ENCODE peak calls at places on chromosome 10, in seven cellular contexts. B, V, F, U, Z, A and D are unnamed samples.

GRCh38 chr10:94194256-94194655 is 168.5 kb downstream of the NOC3L start:
- DNase-seq in A (no peak), V (no peak), Z (no peak), F (no peak), U (no peak), B (no peak), D (peak)

GRCh38 chr10:131617113-131617877 is 283.5 kb upstream of the PPP2R2D start:
- DNase-seq in F (no peak), V (no peak), A (peak), U (no peak), B (no peak), Z (no peak), D (no peak)

GRCh38 chr10:34641913-34642558 is 173.1 kb downstream of the PARD3 start:
- DNase-seq in U (no peak), B (no peak), F (no peak), V (no peak), A (no peak), Z (no peak), D (no peak)

GRCh38 chr10:99457808-99458207 is 27.4 kb upstream of the GOT1 start:
- DNase-seq in V (no peak), U (no peak), B (no peak), F (no peak), A (no peak), Z (peak), D (peak)

GRCh38 chr10:123150986-123151738 is 3.0 kb upstream of the BUB3 start:
- DNase-seq in F (no peak), V (no peak), Z (no peak), B (no peak), U (no peak), A (no peak), D (peak)

GRCh38 chr10:69499726-69500689 is 48.7 kb downstream of the TSPAN15 start:
- DNase-seq in U (no peak), A (no peak), Z (no peak), F (no peak), B (no peak), V (no peak), D (no peak)

GRCh38 chr10:25851548-25851947 is 82.5 kb upstream of the MYO3A start:
- DNase-seq in F (no peak), U (no peak), Z (no peak), A (no peak), V (no peak), B (no peak), D (no peak)

GRCh38 chr10:69867699-69868558 is 66.2 kb downstream of the COL13A1 start:
- DNase-seq in V (no peak), U (no peak), B (no peak), Z (no peak), A (no peak), F (no peak), D (no peak)

GRCh38 chr10:119131512-119132240 is 27.8 kb downstream of the DENND10 start:
- DNase-seq in B (peak), V (no peak), Z (peak), A (no peak), F (peak), U (no peak), D (peak)

GRCh38 chr10:12876266-12876665 is 125.2 kb downstream of the CCDC3 start:
- DNase-seq in Z (no peak), B (no peak), U (no peak), F (no peak), A (no peak), V (no peak), D (no peak)

GRCh38 chr10:80442879-80443278 is 11.2 kb upstream of the TSPAN14 start:
- DNase-seq in U (no peak), A (no peak), Z (peak), B (no peak), F (no peak), V (no peak), D (no peak)

GRCh38 chr10:110533149-110533548 is 34.3 kb upstream of the SMC3 start:
- DNase-seq in F (no peak), Z (no peak), B (peak), U (no peak), A (no peak), V (no peak), D (no peak)

GRCh38 chr10:110540038-110540437 is 27.5 kb upstream of the SMC3 start:
- DNase-seq in V (no peak), U (no peak), Z (peak), F (no peak), A (no peak), B (no peak), D (no peak)

GRCh38 chr10:110534571-110534970 is 32.9 kb upstream of the SMC3 start:
- DNase-seq in U (no peak), B (no peak), F (no peak), Z (no peak), V (no peak), A (no peak), D (no peak)

GRCh38 chr10:110531687-110532086 is 34.0 kb downstream of the DUSP5 start:
- DNase-seq in V (no peak), F (no peak), Z (no peak), U (no peak), B (no peak), A (no peak), D (no peak)

DNA sequence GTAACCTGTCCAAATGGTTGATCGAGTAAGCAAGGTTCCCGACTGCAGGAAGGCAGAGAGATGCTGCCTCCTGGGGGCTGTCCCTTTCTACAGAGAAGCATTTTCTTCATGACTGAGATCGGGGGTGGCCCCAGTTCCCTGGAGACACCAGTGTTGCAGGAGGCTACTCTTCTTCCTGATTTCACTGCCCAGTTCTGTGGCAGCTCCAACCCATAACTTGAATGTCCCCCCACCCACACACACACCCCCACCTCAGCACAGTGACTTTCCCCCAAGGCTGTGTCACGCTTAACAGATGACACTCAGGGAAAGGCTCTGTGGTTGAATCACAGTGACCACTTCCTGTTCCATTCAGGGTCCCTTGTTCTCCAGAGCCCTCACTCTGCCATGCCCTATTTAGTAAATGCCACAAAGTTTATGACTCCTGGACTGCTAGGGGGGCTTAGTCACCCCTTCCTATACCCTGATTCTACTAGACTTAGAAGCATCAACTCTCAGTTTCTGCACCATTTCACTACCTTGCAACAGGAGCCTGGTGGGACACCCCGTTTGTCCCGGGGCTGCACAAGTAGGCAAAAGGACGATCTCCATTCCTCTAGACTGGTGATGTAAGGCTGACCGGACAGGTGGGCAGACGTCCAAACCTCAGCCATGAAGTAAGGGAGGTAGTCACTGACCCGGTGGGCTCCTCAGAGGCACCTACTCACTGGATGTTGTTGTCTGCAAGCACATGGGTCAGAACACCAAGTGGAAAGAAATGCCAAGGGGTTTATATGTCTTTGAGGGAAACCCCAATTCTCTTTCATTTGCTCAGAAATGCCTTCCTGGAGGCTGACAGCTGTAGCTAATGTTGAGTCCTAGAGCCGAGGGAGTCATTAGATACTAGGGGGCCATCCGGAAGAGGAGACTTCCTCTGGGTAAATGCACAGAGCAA is 31.3 kb upstream of the SMC3 start:
- DNase-seq in U (no peak), A (peak), F (no peak), B (peak), V (no peak), Z (peak), D (peak)
- H3K4me3 ChIP-seq in U (no peak), A (no peak), F (no peak), B (no peak), V (no peak), Z (no peak), D (no peak)

GRCh38 chr10:4181690-4182089 is 396.7 kb upstream of the KLF6 start:
- DNase-seq in V (no peak), U (no peak), Z (peak), F (no peak), A (no peak), B (no peak), D (peak)
- H3K4me3 ChIP-seq in V (no peak), U (no peak), Z (no peak), F (no peak), A (no peak), B (no peak), D (no peak)

DNA sequence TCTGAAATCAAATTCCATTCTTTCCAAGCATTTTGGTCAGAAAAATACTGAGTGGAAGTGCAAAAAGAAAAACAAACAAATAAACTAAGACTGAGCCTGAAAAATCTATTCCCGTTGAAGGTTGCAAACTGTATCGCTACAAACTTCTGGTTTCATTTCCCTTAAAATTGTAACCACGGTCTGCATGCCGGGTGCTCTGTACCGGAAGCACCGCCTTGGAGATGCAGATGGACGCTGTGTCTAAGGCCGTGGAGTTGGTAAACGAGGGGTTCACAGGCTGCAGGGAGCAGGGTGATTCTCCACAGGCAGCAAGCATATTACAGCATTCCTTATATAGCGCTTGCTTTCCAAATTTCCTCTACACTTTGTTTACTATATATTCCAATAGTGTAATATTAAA is 326.2 kb upstream of the MGMT start:
- DNase-seq in U (no peak), Z (no peak), B (no peak), V (no peak), A (no peak), F (no peak), D (no peak)
- H3K4me3 ChIP-seq in U (no peak), Z (no peak), B (no peak), V (no peak), A (no peak), F (no peak), D (no peak)

GRCh38 chr10:128043259-128044045 is 82.8 kb downstream of the MKI67 start:
- DNase-seq in V (no peak), A (no peak), F (no peak), B (no peak), Z (no peak), U (no peak), D (no peak)
- H3K4me3 ChIP-seq in V (no peak), A (no peak), F (no peak), B (no peak), Z (no peak), U (no peak), D (no peak)

DNA sequence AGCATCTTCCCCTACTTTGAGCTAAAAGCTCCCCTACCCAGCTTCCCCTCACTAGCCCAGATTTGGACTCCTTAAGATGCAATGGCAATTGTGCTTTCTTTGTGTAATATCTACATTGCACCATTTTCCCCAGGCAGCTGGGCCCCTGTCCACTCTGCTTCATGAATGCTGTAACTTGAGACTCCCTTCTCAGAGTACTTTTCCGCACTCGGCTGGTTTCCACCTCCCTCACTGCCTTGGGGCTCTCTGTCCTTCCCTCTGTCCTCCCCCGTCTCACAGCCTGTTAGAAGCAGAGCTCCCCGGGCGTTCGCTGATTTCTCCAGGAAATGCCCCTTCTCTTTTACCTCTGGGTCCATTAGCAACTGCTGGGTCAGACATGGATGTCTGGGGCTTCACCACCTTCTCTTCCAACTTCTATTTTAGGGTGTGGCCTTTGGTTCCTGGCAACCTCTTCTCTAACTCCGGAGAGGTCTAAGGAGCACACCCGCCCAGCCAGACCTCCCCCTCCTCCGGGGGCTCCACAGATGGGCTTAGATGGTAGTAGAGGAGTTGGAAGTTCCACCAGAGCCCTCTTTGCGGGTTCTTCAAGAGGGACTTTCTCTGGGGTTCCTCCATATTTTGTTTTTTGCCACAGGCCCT is 2.9 kb upstream of the TMEM72 start:
- DNase-seq in Z (peak), V (peak), F (no peak), A (no peak), U (peak), B (no peak), D (peak)
- H3K4me3 ChIP-seq in Z (no peak), V (no peak), F (no peak), A (no peak), U (no peak), B (no peak), D (no peak)

DNA sequence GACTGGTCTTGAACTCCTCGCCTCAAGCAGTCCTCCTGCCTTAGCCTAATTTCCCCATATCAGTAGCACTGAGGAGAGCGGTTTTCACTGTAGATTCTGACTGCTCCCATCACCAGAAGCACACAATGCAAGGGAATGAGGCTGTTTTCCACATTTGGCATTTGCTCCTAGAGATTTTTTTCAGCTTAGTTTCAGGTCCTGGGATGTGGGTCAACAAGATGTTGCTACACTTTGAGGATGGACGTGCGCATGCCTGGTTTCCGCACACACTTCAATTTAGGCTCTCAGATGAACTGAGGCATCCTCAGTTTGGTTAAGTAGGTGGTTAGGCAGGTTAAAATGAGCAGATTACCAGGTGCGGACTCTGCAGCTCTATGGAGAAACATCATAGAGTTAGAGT is 287.1 kb upstream of the LYZL1 start:
- DNase-seq in B (no peak), U (no peak), F (no peak), Z (no peak), A (no peak), V (no peak), D (no peak)
- H3K4me3 ChIP-seq in B (no peak), U (no peak), F (no peak), Z (no peak), A (no peak), V (no peak), D (no peak)

DNA sequence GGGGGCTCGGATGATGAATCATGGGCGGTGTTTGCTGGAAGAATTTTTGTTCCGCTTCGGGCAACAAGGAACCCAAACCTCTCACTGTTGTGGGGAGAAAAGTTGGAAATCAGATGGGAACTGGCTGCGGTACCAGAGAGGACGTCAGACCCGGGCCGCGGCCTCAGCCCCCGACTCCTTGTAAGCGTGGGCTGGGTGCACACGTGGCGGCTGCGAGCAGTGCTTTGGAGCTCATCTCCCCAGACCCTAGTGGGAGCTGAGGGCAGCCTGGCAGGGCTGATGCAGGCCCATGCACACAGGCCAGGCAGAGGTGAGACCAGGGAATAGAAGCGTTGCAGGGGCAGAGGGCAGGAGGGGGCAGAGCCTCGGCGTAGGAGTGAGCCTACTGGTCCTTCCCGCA is 136.5 kb downstream of the FAM53B start:
- DNase-seq in B (no peak), Z (no peak), U (no peak), F (no peak), A (no peak), V (no peak), D (no peak)
- H3K4me3 ChIP-seq in B (no peak), Z (no peak), U (no peak), F (no peak), A (no peak), V (no peak), D (no peak)

DNA sequence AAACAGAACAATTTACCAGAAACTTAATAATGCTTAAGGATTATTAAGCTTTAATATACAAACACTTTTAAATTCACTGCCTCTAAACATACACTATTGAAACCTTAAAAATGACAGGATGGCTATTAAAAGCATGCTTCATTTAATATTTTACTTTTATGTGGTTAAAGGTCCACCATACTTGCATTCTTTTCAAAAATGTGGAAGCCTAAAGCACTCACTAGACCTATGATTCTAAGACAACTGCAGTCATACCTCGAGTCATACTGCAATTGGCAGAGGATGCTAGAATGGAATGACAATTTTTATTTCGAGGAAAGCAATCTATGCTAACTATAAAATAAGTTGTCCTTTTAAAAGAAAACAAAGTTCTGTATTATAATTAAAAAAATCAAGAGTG is 85.3 kb downstream of the PIP4K2A start:
- DNase-seq in Z (no peak), A (no peak), V (no peak), F (no peak), U (no peak), B (no peak), D (peak)
- H3K4me3 ChIP-seq in Z (no peak), A (no peak), V (no peak), F (no peak), U (no peak), B (no peak), D (no peak)

GRCh38 chr10:95509281-95509680 is 51.9 kb downstream of the SORBS1 start:
- DNase-seq in Z (no peak), V (no peak), B (no peak), F (no peak), U (no peak), A (no peak), D (peak)
- H3K4me3 ChIP-seq in Z (no peak), V (no peak), B (no peak), F (no peak), U (no peak), A (no peak), D (no peak)

GRCh38 chr10:89163265-89163995 is 43.7 kb downstream of the CH25H start:
- DNase-seq in A (peak), F (peak), B (no peak), U (no peak), Z (peak), V (peak), D (peak)
- H3K4me3 ChIP-seq in A (peak), F (no peak), B (no peak), U (no peak), Z (no peak), V (no peak), D (peak)